ENCODE peak calls at places on chromosomes 4 and X, in eight cellular contexts. One of them, this sample, is unnamed.

GRCh38 chr4:73674451-73674919 is 54.2 kb upstream of the RASSF6 start:
- DNase-seq in PC-9: no peak
- DNase-seq in PC-3: peak; percentile 45
- DNase-seq in Karpas-422: no peak
- DNase-seq in hepatocyte: no peak
- DNase-seq in SK-N-SH: no peak
- DNase-seq in OCI-LY7: no peak
- DNase-seq in MM.1S: no peak
- DNase-seq in this sample: peak; percentile 50

GRCh38 chr4:104490096-104490769 is 4.5 kb downstream of the CXXC4 start:
- DNase-seq in MM.1S: peak; percentile 88
- DNase-seq in PC-9: no peak
- DNase-seq in OCI-LY7: no peak
- DNase-seq in Karpas-422: no peak
- DNase-seq in hepatocyte: no peak
- DNase-seq in PC-3: no peak
- DNase-seq in SK-N-SH: peak; percentile 16
- DNase-seq in this sample: no peak

GRCh38 chrX:34341258-34341657 is 209.1 kb upstream of the FAM47A start:
- DNase-seq in Karpas-422: peak; percentile 49
- DNase-seq in MM.1S: no peak
- DNase-seq in PC-9: no peak
- DNase-seq in OCI-LY7: no peak
- DNase-seq in SK-N-SH: no peak
- DNase-seq in hepatocyte: peak; percentile 7
- DNase-seq in PC-3: peak; percentile 6
- DNase-seq in this sample: no peak

GRCh38 chr4:152831416-152831815 is 51.7 kb downstream of the ARFIP1 start:
- DNase-seq in hepatocyte: no peak
- DNase-seq in PC-3: peak; percentile 11
- DNase-seq in PC-9: no peak
- DNase-seq in Karpas-422: no peak
- DNase-seq in SK-N-SH: no peak
- DNase-seq in MM.1S: no peak
- DNase-seq in OCI-LY7: no peak
- DNase-seq in this sample: peak; percentile 38

GRCh38 chrX:108261541-108262218 is 170.1 kb downstream of the ATG4A start:
- DNase-seq in Karpas-422: no peak
- DNase-seq in OCI-LY7: no peak
- DNase-seq in SK-N-SH: no peak
- DNase-seq in PC-9: no peak
- DNase-seq in MM.1S: no peak
- DNase-seq in PC-3: peak; percentile 83
- DNase-seq in hepatocyte: peak; percentile 11
- DNase-seq in this sample: peak; percentile 40

GRCh38 chrX:77652095-77652494 is 133.9 kb downstream of the ATRX start:
- DNase-seq in PC-3: no peak
- DNase-seq in OCI-LY7: no peak
- DNase-seq in hepatocyte: no peak
- DNase-seq in Karpas-422: no peak
- DNase-seq in MM.1S: no peak
- DNase-seq in PC-9: no peak
- DNase-seq in SK-N-SH: no peak
- DNase-seq in this sample: no peak

GRCh38 chrX:48940404-48940955 is 16.9 kb downstream of the OTUD5 start:
- DNase-seq in MM.1S: peak; percentile 68
- DNase-seq in Karpas-422: no peak
- DNase-seq in PC-9: no peak
- DNase-seq in OCI-LY7: no peak
- DNase-seq in SK-N-SH: no peak
- DNase-seq in hepatocyte: no peak
- DNase-seq in PC-3: no peak
- DNase-seq in this sample: no peak

GRCh38 chr4:78904143-78904542 is 35.1 kb downstream of the PAQR3 start:
- DNase-seq in PC-3: no peak
- DNase-seq in hepatocyte: no peak
- DNase-seq in PC-9: no peak
- DNase-seq in Karpas-422: no peak
- DNase-seq in OCI-LY7: no peak
- DNase-seq in MM.1S: no peak
- DNase-seq in SK-N-SH: no peak
- DNase-seq in this sample: peak; percentile 14

GRCh38 chrX:74286950-74287349 is 17.0 kb upstream of the ZCCHC13 start:
- DNase-seq in Karpas-422: no peak
- DNase-seq in SK-N-SH: no peak
- DNase-seq in PC-3: peak; percentile 74
- DNase-seq in MM.1S: no peak
- DNase-seq in OCI-LY7: no peak
- DNase-seq in hepatocyte: no peak
- DNase-seq in PC-9: no peak
- DNase-seq in this sample: peak; percentile 46

GRCh38 chr4:79334341-79334740 is 8.5 kb upstream of the NAA11 start:
- DNase-seq in SK-N-SH: no peak
- DNase-seq in PC-3: no peak
- DNase-seq in OCI-LY7: no peak
- DNase-seq in Karpas-422: no peak
- DNase-seq in PC-9: no peak
- DNase-seq in MM.1S: no peak
- DNase-seq in hepatocyte: no peak
- DNase-seq in this sample: no peak

GRCh38 chrX:137743414-137743813 is 177.5 kb downstream of the ZIC3 start:
- DNase-seq in PC-3: no peak
- DNase-seq in MM.1S: no peak
- DNase-seq in Karpas-422: no peak
- DNase-seq in PC-9: no peak
- DNase-seq in SK-N-SH: no peak
- DNase-seq in hepatocyte: no peak
- DNase-seq in OCI-LY7: no peak
- DNase-seq in this sample: no peak

GRCh38 chr4:16794816-16795445 is 103.5 kb downstream of the LDB2 start:
- DNase-seq in OCI-LY7: peak; percentile 37
- DNase-seq in Karpas-422: peak; percentile 80
- DNase-seq in SK-N-SH: peak; percentile 45
- DNase-seq in hepatocyte: peak; percentile 75
- DNase-seq in MM.1S: peak; percentile 21
- DNase-seq in PC-9: peak; percentile 6
- DNase-seq in PC-3: peak; percentile 45
- DNase-seq in this sample: peak; percentile 70

GRCh38 chr4:168923526-168924194 is 86.4 kb downstream of the CBR4 start:
- DNase-seq in SK-N-SH: peak; percentile 60
- DNase-seq in PC-9: peak; percentile 30
- DNase-seq in OCI-LY7: peak; percentile 66
- DNase-seq in MM.1S: peak; percentile 61
- DNase-seq in PC-3: peak; percentile 74
- DNase-seq in hepatocyte: peak; percentile 83
- DNase-seq in Karpas-422: peak; percentile 74
- DNase-seq in this sample: peak; percentile 78

GRCh38 chrX:69050051-69050785 is 115.0 kb downstream of the PJA1 start:
- DNase-seq in hepatocyte: no peak
- DNase-seq in MM.1S: no peak
- DNase-seq in SK-N-SH: no peak
- DNase-seq in PC-9: no peak
- DNase-seq in Karpas-422: no peak
- DNase-seq in OCI-LY7: no peak
- DNase-seq in PC-3: no peak
- DNase-seq in this sample: no peak

GRCh38 chrX:69046996-69047490 is 118.2 kb downstream of the PJA1 start:
- DNase-seq in MM.1S: no peak
- DNase-seq in hepatocyte: no peak
- DNase-seq in PC-9: no peak
- DNase-seq in SK-N-SH: no peak
- DNase-seq in Karpas-422: no peak
- DNase-seq in OCI-LY7: no peak
- DNase-seq in PC-3: no peak
- DNase-seq in this sample: no peak

DNA sequence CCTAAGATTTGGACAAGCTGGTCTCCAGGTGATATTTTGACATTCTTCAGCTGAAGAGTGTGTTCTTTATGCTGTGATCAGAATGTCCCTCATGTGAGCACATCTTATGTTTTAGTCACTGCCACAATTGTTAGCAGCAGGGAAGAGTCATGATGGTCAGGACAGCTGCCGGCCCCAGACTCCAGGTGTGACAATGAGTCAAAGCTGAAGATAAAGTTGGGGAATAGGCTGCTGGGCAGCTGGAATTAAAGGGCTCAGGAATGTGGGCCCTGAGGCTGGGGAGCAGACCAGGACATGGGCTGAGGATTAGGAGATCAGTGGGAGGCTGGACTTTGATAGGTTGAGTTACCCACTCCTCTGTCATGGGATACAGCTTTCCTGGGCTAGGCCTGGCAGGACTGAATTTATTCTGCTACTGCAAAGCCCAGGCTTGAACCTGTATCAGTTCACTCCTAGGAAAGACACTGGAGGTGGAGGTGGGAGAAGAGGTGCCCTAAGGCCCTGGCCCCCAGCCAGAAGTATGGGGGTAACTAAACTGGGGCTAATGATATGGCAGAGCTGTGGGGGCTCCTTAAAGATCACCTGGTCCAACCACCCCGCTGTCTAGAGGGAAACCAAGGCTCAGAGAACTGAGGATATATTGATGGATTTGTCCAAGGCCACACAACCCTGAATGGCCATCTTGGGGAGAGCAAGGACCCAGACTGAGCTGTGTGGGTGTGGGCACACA is 119.5 kb downstream of the PJA1 start:
- DNase-seq in MM.1S: no peak
- DNase-seq in SK-N-SH: no peak
- DNase-seq in Karpas-422: no peak
- DNase-seq in OCI-LY7: no peak
- DNase-seq in PC-3: no peak
- DNase-seq in hepatocyte: no peak
- DNase-seq in PC-9: no peak
- DNase-seq in this sample: no peak
- H3K9me2 ChIP-seq in MM.1S: no peaks in the 10 kb centered on the region
- H3K9me2 ChIP-seq in SK-N-SH: no peaks in the 10 kb centered on the region
- H3K9me2 ChIP-seq in Karpas-422: no peaks in the 10 kb centered on the region
- H3K9me2 ChIP-seq in OCI-LY7: no peaks in the 10 kb centered on the region
- H3K9me2 ChIP-seq in PC-3: no peaks in the 10 kb centered on the region
- H3K9me2 ChIP-seq in hepatocyte: no peaks in the 10 kb centered on the region
- H3K9me2 ChIP-seq in PC-9: no peaks in the 10 kb centered on the region
- H3K9me2 ChIP-seq in this sample: no peaks in the 10 kb centered on the region

GRCh38 chrX:19121466-19121865 is 802 bp downstream of the ADGRG2 start:
- DNase-seq in MM.1S: no peak
- DNase-seq in PC-3: no peak
- DNase-seq in PC-9: no peak
- DNase-seq in SK-N-SH: no peak
- DNase-seq in OCI-LY7: no peak
- DNase-seq in hepatocyte: no peak
- DNase-seq in Karpas-422: no peak
- DNase-seq in this sample: no peak
- H3K4me3 ChIP-seq in MM.1S: no peak overlapping the region
- H3K4me3 ChIP-seq in PC-3: peak overlapping the region; percentile 67
- H3K4me3 ChIP-seq in PC-9: no peak overlapping the region
- H3K4me3 ChIP-seq in SK-N-SH: no peak overlapping the region
- H3K4me3 ChIP-seq in OCI-LY7: no peak overlapping the region
- H3K4me3 ChIP-seq in hepatocyte: peak overlapping the region; percentile 26
- H3K4me3 ChIP-seq in Karpas-422: no peak overlapping the region
- H3K4me3 ChIP-seq in this sample: no peak overlapping the region

DNA sequence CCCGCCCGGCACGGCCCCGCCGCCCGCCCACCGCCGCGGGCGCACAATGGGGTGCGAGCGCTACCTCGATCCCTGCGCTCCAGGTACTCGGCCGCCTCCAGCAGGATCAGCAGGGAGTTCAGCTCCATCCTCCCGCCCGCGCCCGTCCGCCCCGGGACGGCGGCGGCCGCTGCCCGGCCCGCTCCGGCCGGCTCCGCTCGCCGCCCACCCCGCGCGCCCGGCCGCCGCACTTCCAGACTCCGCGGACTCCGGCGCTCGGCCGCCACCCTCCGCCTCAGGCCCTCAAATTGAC is at the start of gene MXD4:
- DNase-seq in PC-3: no peak
- DNase-seq in PC-9: no peak
- DNase-seq in OCI-LY7: no peak
- DNase-seq in Karpas-422: no peak
- DNase-seq in hepatocyte: no peak
- DNase-seq in MM.1S: no peak
- DNase-seq in SK-N-SH: no peak
- DNase-seq in this sample: no peak
- H3K4me1 ChIP-seq in PC-3: peaks cover 8% of the 10 kb centered on the region
- H3K4me1 ChIP-seq in PC-9: peaks cover 9% of the 10 kb centered on the region
- H3K4me1 ChIP-seq in OCI-LY7: peaks cover 20% of the 10 kb centered on the region
- H3K4me1 ChIP-seq in Karpas-422: peaks cover 35% of the 10 kb centered on the region
- H3K4me1 ChIP-seq in hepatocyte: peaks cover 19% of the 10 kb centered on the region
- H3K4me1 ChIP-seq in MM.1S: peaks cover 25% of the 10 kb centered on the region
- H3K4me1 ChIP-seq in SK-N-SH: peaks cover 66% of the 10 kb centered on the region
- H3K4me1 ChIP-seq in this sample: peaks cover 16% of the 10 kb centered on the region

GRCh38 chrX:51024106-51024696 is 113.7 kb downstream of the BMP15 start:
- DNase-seq in Karpas-422: peak; percentile 77
- DNase-seq in SK-N-SH: no peak
- DNase-seq in hepatocyte: no peak
- DNase-seq in PC-9: no peak
- DNase-seq in OCI-LY7: no peak
- DNase-seq in PC-3: no peak
- DNase-seq in MM.1S: no peak
- DNase-seq in this sample: no peak
- H3K9me2 ChIP-seq in Karpas-422: no peaks in the 10 kb centered on the region
- H3K9me2 ChIP-seq in SK-N-SH: no peaks in the 10 kb centered on the region
- H3K9me2 ChIP-seq in hepatocyte: no peaks in the 10 kb centered on the region
- H3K9me2 ChIP-seq in PC-9: no peaks in the 10 kb centered on the region
- H3K9me2 ChIP-seq in OCI-LY7: no peaks in the 10 kb centered on the region
- H3K9me2 ChIP-seq in PC-3: no peaks in the 10 kb centered on the region
- H3K9me2 ChIP-seq in MM.1S: no peaks in the 10 kb centered on the region
- H3K9me2 ChIP-seq in this sample: no peaks in the 10 kb centered on the region

DNA sequence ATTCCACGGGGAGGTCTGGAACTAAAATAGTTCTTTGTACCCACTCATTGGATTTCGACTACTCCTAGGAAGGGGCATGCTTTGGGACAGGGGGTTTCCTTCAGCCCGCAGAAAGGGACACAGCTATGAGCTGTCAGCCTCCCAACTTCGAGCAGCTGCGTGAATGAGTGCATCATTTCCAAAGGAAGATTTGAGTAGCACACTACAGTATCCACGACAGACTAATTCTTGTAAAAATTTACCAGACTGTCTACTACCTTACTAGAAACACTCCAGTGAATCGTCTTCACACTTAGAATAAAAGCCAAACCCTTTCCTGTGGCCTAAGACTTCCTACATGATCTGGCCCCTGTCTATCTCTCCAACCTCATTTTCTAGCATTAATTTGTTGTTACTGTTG is 101.9 kb downstream of the MAOA start:
- DNase-seq in OCI-LY7: no peak
- DNase-seq in hepatocyte: no peak
- DNase-seq in SK-N-SH: no peak
- DNase-seq in PC-3: no peak
- DNase-seq in MM.1S: no peak
- DNase-seq in PC-9: no peak
- DNase-seq in Karpas-422: no peak
- DNase-seq in this sample: no peak
- H3K4me3 ChIP-seq in OCI-LY7: no peak overlapping the region
- H3K4me3 ChIP-seq in hepatocyte: no peak overlapping the region
- H3K4me3 ChIP-seq in SK-N-SH: no peak overlapping the region
- H3K4me3 ChIP-seq in PC-3: no peak overlapping the region
- H3K4me3 ChIP-seq in MM.1S: no peak overlapping the region
- H3K4me3 ChIP-seq in PC-9: no peak overlapping the region
- H3K4me3 ChIP-seq in Karpas-422: no peak overlapping the region
- H3K4me3 ChIP-seq in this sample: no peak overlapping the region

DNA sequence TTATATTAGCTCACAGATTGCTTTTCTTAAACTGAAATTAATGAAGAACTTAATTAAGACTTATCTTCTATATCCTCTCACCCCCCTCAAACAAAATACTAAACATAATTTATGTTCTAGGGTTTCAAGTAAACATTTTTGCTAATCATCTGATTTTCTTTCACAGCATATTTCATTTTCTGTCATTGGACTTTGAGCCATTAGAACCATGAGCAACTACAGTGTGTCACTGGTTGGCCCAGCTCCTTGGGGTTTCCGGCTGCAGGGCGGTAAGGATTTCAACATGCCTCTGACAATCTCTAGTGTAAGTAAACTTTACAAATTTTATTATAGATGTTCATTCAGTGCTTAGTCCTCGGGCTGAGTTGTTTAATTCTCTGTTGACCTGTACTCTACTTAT is 3.3 kb downstream of the PDLIM5 start:
- DNase-seq in OCI-LY7: no peak
- DNase-seq in MM.1S: no peak
- DNase-seq in PC-3: peak; percentile 77
- DNase-seq in hepatocyte: peak; percentile 70
- DNase-seq in SK-N-SH: no peak
- DNase-seq in PC-9: no peak
- DNase-seq in Karpas-422: no peak
- DNase-seq in this sample: peak; percentile 93
- H3K4me1 ChIP-seq in OCI-LY7: peaks cover 19% of the 10 kb centered on the region
- H3K4me1 ChIP-seq in MM.1S: peaks cover 4% of the 10 kb centered on the region
- H3K4me1 ChIP-seq in PC-3: peaks cover 39% of the 10 kb centered on the region
- H3K4me1 ChIP-seq in hepatocyte: peaks cover 41% of the 10 kb centered on the region
- H3K4me1 ChIP-seq in SK-N-SH: peaks cover 7% of the 10 kb centered on the region
- H3K4me1 ChIP-seq in PC-9: peaks cover 13% of the 10 kb centered on the region
- H3K4me1 ChIP-seq in Karpas-422: peaks cover 47% of the 10 kb centered on the region
- H3K4me1 ChIP-seq in this sample: peaks cover 57% of the 10 kb centered on the region